ENCODE peak calls at places on chromosomes 5 and 9, in seven cellular contexts. F is BJ, Q is mammary epithelial cell, V is psoas muscle, D is uterus, K is upper lobe of right lung, J is hepatocyte. O is an unnamed sample.

GRCh38 chr9:11356101-11356500 is 743.3 kb upstream of the PTPRD start:
- DNase-seq in F (no peak), Q (no peak), V (no peak), D (no peak), K (no peak), J (no peak), O (no peak)

GRCh38 chr5:16005210-16005609 is 174.4 kb downstream of the MARCHF11 start:
- DNase-seq in F (no peak), Q (no peak), V (no peak), D (no peak), K (no peak), J (no peak), O (no peak)

GRCh38 chr5:91109634-91110033 is 273.5 kb downstream of the ARRDC3 start:
- DNase-seq in F (no peak), Q (no peak), V (no peak), D (no peak), K (no peak), J (no peak), O (no peak)

GRCh38 chr5:174329738-174330137 is 284.2 kb downstream of the NSG2 start:
- DNase-seq in F (peak; percentile 65), Q (no peak), V (no peak), D (no peak), K (no peak), J (no peak), O (no peak)

GRCh38 chr9:134004131-134004873 is 12.2 kb upstream of the VAV2 start:
- DNase-seq in F (no peak), Q (no peak), V (no peak), D (no peak), K (no peak), J (no peak), O (no peak)

GRCh38 chr5:115770466-115770865 is 46.0 kb downstream of the CDO1 start:
- DNase-seq in F (no peak), Q (no peak), V (no peak), D (no peak), K (no peak), J (no peak), O (no peak)

GRCh38 chr9:6926436-6926835 is 168.7 kb downstream of the KDM4C start:
- DNase-seq in F (no peak), Q (no peak), V (no peak), D (no peak), K (no peak), J (no peak), O (no peak)

GRCh38 chr9:21607576-21607975 is 125.5 kb upstream of the IFNE start:
- DNase-seq in F (no peak), Q (no peak), V (no peak), D (no peak), K (no peak), J (no peak), O (no peak)

GRCh38 chr9:92986175-92987110 is 39.1 kb downstream of the FGD3 start:
- DNase-seq in F (no peak), Q (no peak), V (no peak), D (no peak), K (peak; percentile 53), J (no peak), O (no peak)

GRCh38 chr5:9482381-9482780 is 63.5 kb downstream of the SEMA5A start:
- DNase-seq in F (no peak), Q (no peak), V (no peak), D (no peak), K (no peak), J (no peak), O (no peak)

GRCh38 chr9:123851851-123852250 is 78.1 kb downstream of the DENND1A start:
- DNase-seq in F (no peak), Q (no peak), V (no peak), D (no peak), K (no peak), J (no peak), O (no peak)

GRCh38 chr5:14440223-14440597 is 141.4 kb upstream of the OTULINL start:
- DNase-seq in F (no peak), Q (no peak), V (no peak), D (no peak), K (no peak), J (no peak), O (no peak)

GRCh38 chr5:148725675-148726074 is 71.3 kb upstream of the HTR4 start:
- DNase-seq in F (no peak), Q (no peak), V (no peak), D (no peak), K (no peak), J (no peak), O (no peak)

GRCh38 chr5:75265731-75266130 is 29.1 kb upstream of the ANKRD31 start:
- DNase-seq in F (no peak), Q (peak; percentile 33), V (no peak), D (no peak), K (no peak), J (peak; percentile 53), O (no peak)
- TF ChIP-seq CTCF in F (peak; percentile 65), Q (peak; percentile 84), V (peak; percentile 37), D (no peak), K (peak; percentile 50), J (peak; percentile 66), O (peak; percentile 57)

DNA sequence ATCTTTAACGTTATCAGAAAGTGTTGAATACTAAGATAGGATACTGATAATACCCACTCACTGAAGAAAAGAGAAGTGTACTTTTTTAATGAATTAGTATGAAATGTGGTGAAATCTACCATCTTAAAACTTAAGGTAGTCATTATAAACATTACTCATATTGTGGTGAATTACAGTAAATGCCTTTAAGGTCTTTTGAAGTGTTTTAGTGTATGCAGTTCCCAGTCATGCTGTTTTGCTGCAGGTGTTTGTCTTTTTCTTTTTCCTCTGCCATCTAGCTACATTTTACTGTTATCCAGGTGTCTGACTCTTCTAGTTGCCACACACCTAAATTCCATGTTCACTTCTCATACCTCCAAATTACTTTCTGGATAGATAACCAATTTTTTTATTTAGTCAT is 72.6 kb downstream of the ERMP1 start:
- DNase-seq in F (no peak), Q (no peak), V (no peak), D (no peak), K (no peak), J (no peak), O (no peak)
- H3K36me3 ChIP-seq in F (peaks cover 17% of the 10 kb centered on the region), Q (peaks cover 29% of the 10 kb centered on the region), V (peaks cover 5% of the 10 kb centered on the region), D (no peaks in the 10 kb centered on the region), K (peaks cover 63% of the 10 kb centered on the region), J (peaks cover 7% of the 10 kb centered on the region), O (peaks cover 87% of the 10 kb centered on the region)

GRCh38 chr9:20570756-20571155 is 51.5 kb downstream of the MLLT3 start:
- DNase-seq in F (no peak), Q (peak; percentile 28), V (no peak), D (no peak), K (no peak), J (no peak), O (no peak)
- H3K4me3 ChIP-seq in F (no peak overlapping the region), Q (no peak overlapping the region), V (no peak overlapping the region), D (no peak overlapping the region), K (no peak overlapping the region), J (no peak overlapping the region), O (no peak overlapping the region)

GRCh38 chr5:79206541-79206940 is 29.4 kb upstream of the JMY start:
- DNase-seq in F (no peak), Q (no peak), V (no peak), D (no peak), K (no peak), J (no peak), O (no peak)

GRCh38 chr5:79202076-79202475 is 33.9 kb upstream of the JMY start:
- DNase-seq in F (no peak), Q (peak; percentile 68), V (no peak), D (no peak), K (no peak), J (peak; percentile 10), O (no peak)

GRCh38 chr5:79201206-79201605 is 34.7 kb upstream of the JMY start:
- DNase-seq in F (no peak), Q (no peak), V (no peak), D (no peak), K (no peak), J (no peak), O (no peak)

GRCh38 chr5:79205965-79206364 is 30.0 kb upstream of the JMY start:
- DNase-seq in F (no peak), Q (no peak), V (no peak), D (no peak), K (no peak), J (no peak), O (no peak)

GRCh38 chr5:79200573-79201183 is 35.3 kb upstream of the JMY start:
- DNase-seq in F (no peak), Q (no peak), V (no peak), D (no peak), K (no peak), J (peak; percentile 11), O (no peak)
- TF ChIP-seq CTCF in F (peak; percentile 44), Q (peak; percentile 45), V (no peak), D (no peak), K (peak; percentile 43), J (peak; percentile 39), O (peak; percentile 50)

GRCh38 chr9:71754151-71754550 is 14.2 kb downstream of the CEMIP2 start:
- DNase-seq in F (no peak), Q (no peak), V (no peak), D (no peak), K (no peak), J (no peak), O (no peak)

GRCh38 chr9:71755869-71756268 is 12.4 kb downstream of the CEMIP2 start:
- DNase-seq in F (no peak), Q (no peak), V (no peak), D (no peak), K (no peak), J (no peak), O (no peak)

GRCh38 chr9:71752928-71753327 is 15.4 kb downstream of the CEMIP2 start:
- DNase-seq in F (no peak), Q (no peak), V (no peak), D (no peak), K (no peak), J (no peak), O (no peak)

GRCh38 chr9:71756753-71757152 is 11.6 kb downstream of the CEMIP2 start:
- DNase-seq in F (no peak), Q (no peak), V (no peak), D (no peak), K (no peak), J (no peak), O (no peak)

DNA sequence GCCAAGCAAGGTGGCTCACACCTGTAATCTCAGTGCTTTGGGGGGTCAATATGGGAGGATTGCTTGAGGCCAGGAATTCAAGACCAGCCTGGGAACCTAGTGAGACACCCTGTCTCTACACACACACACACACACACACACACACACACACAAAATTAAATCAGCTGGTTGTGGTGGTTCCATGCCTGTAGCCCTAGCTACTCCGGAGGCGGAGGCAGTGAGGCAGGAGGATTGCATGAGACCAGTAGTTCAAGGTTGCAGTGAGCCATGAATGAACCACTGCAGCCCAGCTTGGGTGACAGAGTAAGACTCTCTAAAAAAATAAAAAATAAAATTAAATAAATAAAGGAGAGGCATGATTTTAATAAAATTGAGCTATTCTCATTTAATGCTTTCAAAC is 13.1 kb downstream of the CEMIP2 start:
- DNase-seq in F (no peak), Q (no peak), V (no peak), D (no peak), K (no peak), J (no peak), O (no peak)
- H3K36me3 ChIP-seq in F (no peaks in the 10 kb centered on the region), Q (no peaks in the 10 kb centered on the region), V (no peaks in the 10 kb centered on the region), D (no peaks in the 10 kb centered on the region), K (peaks cover 2% of the 10 kb centered on the region), J (no peaks in the 10 kb centered on the region), O (no peaks in the 10 kb centered on the region)

GRCh38 chr5:181187500-181188213 is 17.3 kb downstream of the TRIM7 start:
- DNase-seq in F (no peak), Q (peak; percentile 83), V (peak; percentile 79), D (peak; percentile 89), K (peak; percentile 86), J (peak; percentile 89), O (peak; percentile 75)
- H3K4me3 ChIP-seq in F (peak overlapping the region; percentile 8), Q (peak overlapping the region; percentile 12), V (peak overlapping the region; percentile 92), D (peak overlapping the region; percentile 72), K (peak overlapping the region; percentile 76), J (peak overlapping the region; percentile 82), O (peak overlapping the region; percentile 76)

O was measured in left ventricle myocardium inferior.